ENCODE peak calls at places on chromosomes 2 and 18, in seven cellular contexts. O is anterior cingulate cortex; D is M059J; W is Peyer's patch; P is nucleus accumbens; T is effector CD4-positive, alpha-beta T cell; A is putamen. M is an unnamed sample.

GRCh38 chr2:236939751-236940229 is 145.9 kb upstream of the COPS8 start:
- DNase-seq in A (no peak), T (no peak), O (no peak), W (no peak), D (no peak), P (no peak), M (no peak)

GRCh38 chr2:18247282-18248110 is 313.0 kb downstream of the RDH14 start:
- DNase-seq in W (no peak), T (no peak), P (no peak), A (no peak), D (peak; percentile 51), O (no peak), M (no peak)

GRCh38 chr2:39772086-39772811 is 6.8 kb downstream of the THUMPD2 start:
- DNase-seq in D (peak; percentile 52), O (no peak), P (no peak), W (no peak), T (no peak), A (no peak), M (no peak)

GRCh38 chr2:82198809-82199492 is 1894.4 kb upstream of the LRRTM1 start:
- DNase-seq in O (no peak), P (no peak), A (no peak), W (no peak), T (no peak), D (no peak), M (no peak)

GRCh38 chr2:214465386-214466146 is 54.7 kb downstream of the VWC2L start:
- DNase-seq in T (no peak), D (peak; percentile 42), W (no peak), A (no peak), P (no peak), O (no peak), M (no peak)

GRCh38 chr2:47429795-47430194 is 26.8 kb downstream of the MSH2 start:
- DNase-seq in A (no peak), T (no peak), P (no peak), W (no peak), D (peak; percentile 71), O (no peak), M (no peak)

GRCh38 chr18:79786781-79787526 is 10.8 kb upstream of the KCNG2 start:
- DNase-seq in P (no peak), O (no peak), D (peak; percentile 40), W (no peak), A (no peak), T (no peak), M (no peak)

GRCh38 chr18:66495844-66496243 is 108.0 kb downstream of the CDH19 start:
- DNase-seq in A (peak; percentile 27), W (peak; percentile 48), P (peak; percentile 51), D (no peak), O (peak; percentile 55), T (no peak), M (peak; percentile 31)

GRCh38 chr2:160918909-160919503 is 241.2 kb upstream of the TANK start:
- DNase-seq in T (no peak), W (peak; percentile 67), A (no peak), P (no peak), O (no peak), D (peak; percentile 60), M (peak; percentile 26)